ENCODE peak calls at places on chromosomes 3 and 15, in eight cellular contexts. O is fibroblast of lung; C is tibial nerve; Q is left ventricle myocardium inferior; I is breast epithelium; X is CD8-positive, alpha-beta memory T cell; U is endodermal cell; B is transverse colon. K is an unnamed sample.

GRCh38 chr3:3744826-3745225 is 54.4 kb upstream of the LRRN1 start:
- DNase-seq in O (no peak), C (no peak), Q (no peak), I (no peak), X (no peak), U (no peak), B (no peak), K (no peak)

GRCh38 chr3:141373768-141374526 is 5.6 kb downstream of the ZBTB38 start:
- DNase-seq in O (no peak), C (no peak), Q (no peak), I (no peak), X (no peak), U (peak; percentile 83), B (no peak), K (no peak)

GRCh38 chr15:41660235-41661077 is at the start of gene MGA:
- DNase-seq in O (peak; percentile 93), C (peak; percentile 75), Q (peak; percentile 91), I (peak; percentile 83), X (peak; percentile 93), U (peak; percentile 96), B (peak; percentile 94), K (peak; percentile 97)

GRCh38 chr3:164897335-164897734 is 181.0 kb downstream of the SI start:
- DNase-seq in O (no peak), C (no peak), Q (no peak), I (no peak), X (no peak), U (no peak), B (no peak), K (no peak)

GRCh38 chr3:152960684-152961083 is 125.8 kb downstream of the P2RY1 start:
- DNase-seq in O (no peak), C (no peak), Q (no peak), I (no peak), X (no peak), U (no peak), B (no peak), K (no peak)

GRCh38 chr15:70264014-70264492 is 166.3 kb upstream of the TLE3 start:
- DNase-seq in O (no peak), C (no peak), Q (no peak), I (no peak), X (no peak), U (no peak), B (no peak), K (no peak)

GRCh38 chr3:81592101-81592500 is 169.3 kb downstream of the GBE1 start:
- DNase-seq in O (peak; percentile 52), C (no peak), Q (no peak), I (no peak), X (no peak), U (no peak), B (no peak), K (no peak)

GRCh38 chr3:180619723-180620122 is 17.8 kb downstream of the TTC14 start:
- DNase-seq in O (no peak), C (no peak), Q (no peak), I (no peak), X (no peak), U (no peak), B (no peak), K (no peak)

GRCh38 chr3:186930639-186931486 is 537 bp downstream of the ST6GAL1 start:
- DNase-seq in O (peak; percentile 63), C (peak; percentile 15), Q (peak; percentile 75), I (no peak), X (peak; percentile 80), U (peak; percentile 95), B (peak; percentile 75), K (peak; percentile 77)

GRCh38 chr15:83837946-83838571 is 184.1 kb downstream of the ADAMTSL3 start:
- DNase-seq in O (peak; percentile 40), C (no peak), Q (no peak), I (no peak), X (no peak), U (peak; percentile 84), B (no peak), K (peak; percentile 74)

GRCh38 chr3:16372362-16373269 is 107.6 kb downstream of the OXNAD1 start:
- DNase-seq in O (no peak), C (no peak), Q (no peak), I (no peak), X (no peak), U (no peak), B (no peak), K (no peak)

GRCh38 chr3:128322030-128323022 is 144.4 kb downstream of the DNAJB8 start:
- DNase-seq in O (peak; percentile 52), C (no peak), Q (peak; percentile 48), I (peak; percentile 7), X (peak; percentile 70), U (peak; percentile 93), B (peak; percentile 51), K (peak; percentile 53)

GRCh38 chr15:49619226-49619625 is 1.4 kb downstream of the FAM227B start:
- DNase-seq in O (no peak), C (no peak), Q (no peak), I (no peak), X (no peak), U (no peak), B (no peak), K (no peak)

GRCh38 chr15:49622561-49622960 is 1.7 kb downstream of the DTWD1 start:
- DNase-seq in O (no peak), C (no peak), Q (no peak), I (no peak), X (no peak), U (peak; percentile 64), B (no peak), K (no peak)

GRCh38 chr15:49620658-49621326 is at the start of the genes DTWD1 and FAM227B:
- DNase-seq in O (peak; percentile 99), C (peak; percentile 92), Q (peak; percentile 98), I (peak; percentile 95), X (peak; percentile 96), U (peak; percentile 98), B (peak; percentile 98), K (peak; percentile 99)

GRCh38 chr15:49621327-49622210 is 721 bp downstream of the DTWD1 start:
- DNase-seq in O (peak; percentile 27), C (no peak), Q (no peak), I (no peak), X (no peak), U (no peak), B (no peak), K (no peak)

GRCh38 chr15:49620174-49620573 is 444 bp downstream of the FAM227B start:
- DNase-seq in O (peak; percentile 62), C (no peak), Q (no peak), I (no peak), X (no peak), U (no peak), B (peak; percentile 21), K (no peak)
- H3K27ac ChIP-seq in O (peak overlapping the region; percentile 95), C (peak overlapping the region; percentile 93), Q (peak overlapping the region; percentile 95), I (peak overlapping the region; percentile 93), X (peak overlapping the region; percentile 95), U (no peak overlapping the region), B (peak overlapping the region; percentile 96), K (no peak overlapping the region)

DNA sequence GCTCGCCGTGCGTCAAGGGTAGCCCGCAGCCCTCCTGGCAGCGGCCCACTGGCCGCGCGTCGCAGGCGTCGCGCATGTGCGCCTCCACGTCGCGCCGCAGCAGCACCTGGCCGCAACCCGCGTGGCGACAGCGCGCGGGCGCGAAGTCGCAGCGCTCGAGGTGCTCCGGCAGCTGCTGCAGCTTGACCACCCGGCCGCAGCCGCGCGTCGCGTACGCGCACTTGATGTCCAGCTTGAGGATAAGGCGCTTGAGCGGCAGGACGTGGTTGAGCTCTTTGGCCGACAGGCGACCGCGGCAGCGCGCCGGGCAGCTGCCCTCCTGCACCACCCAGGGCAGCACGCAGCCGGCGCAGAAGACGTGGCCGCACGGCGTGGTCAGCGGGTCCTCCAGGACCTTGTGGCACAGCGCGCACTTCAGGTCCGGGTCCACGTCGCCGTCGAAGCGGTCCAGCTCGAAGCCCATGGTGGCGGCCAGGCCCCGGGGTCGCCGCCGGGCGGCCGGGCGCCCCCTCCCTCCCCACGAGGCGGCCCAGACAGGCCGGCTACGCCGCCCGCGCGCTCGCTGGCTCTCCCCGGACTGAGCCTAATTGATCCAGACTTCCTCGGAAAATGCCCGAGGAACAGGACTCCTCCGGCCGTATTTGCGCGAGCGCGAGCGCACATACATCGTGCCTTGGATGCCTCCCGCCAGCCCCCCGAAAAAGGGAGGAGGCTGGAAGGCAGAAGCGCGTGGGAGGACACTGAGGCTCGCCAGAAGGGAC is at the start of gene PDZRN3:
- DNase-seq in O (peak; percentile 75), C (peak; percentile 48), Q (peak; percentile 64), I (peak; percentile 47), X (no peak), U (peak; percentile 88), B (peak; percentile 65), K (peak; percentile 86)
- H3K27ac ChIP-seq in O (peak within 1 kb of the TSS; percentile 72), C (peak within 1 kb of the TSS; percentile 67), Q (peak within 1 kb of the TSS; percentile 96), I (peak within 1 kb of the TSS; percentile 71), X (no peak within 1 kb of the TSS), U (peak within 1 kb of the TSS; percentile 50), B (peak within 1 kb of the TSS; percentile 86), K (peak within 1 kb of the TSS; percentile 90)

DNA sequence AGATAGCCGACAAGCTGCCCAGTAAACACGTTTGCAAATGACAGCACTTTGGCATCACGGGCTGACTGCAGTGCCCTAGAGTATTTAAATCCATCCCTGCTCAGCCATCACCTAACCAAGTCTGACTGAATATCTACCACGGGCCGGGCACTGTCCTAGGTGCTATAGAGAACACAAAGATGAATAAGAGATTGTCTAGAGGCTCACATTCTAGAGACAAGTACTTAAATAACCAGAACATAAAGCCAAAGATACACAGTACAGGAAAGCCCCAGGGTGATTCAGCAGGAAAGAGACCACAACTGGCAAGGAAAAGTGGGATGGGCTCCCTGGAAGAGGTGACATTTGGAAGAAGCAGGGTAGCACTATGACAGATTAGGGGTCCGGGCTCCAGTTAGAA is 103.5 kb downstream of the MYLK start:
- DNase-seq in O (no peak), C (no peak), Q (no peak), I (no peak), X (no peak), U (no peak), B (no peak), K (no peak)
- H3K27ac ChIP-seq in O (no peak overlapping the region), C (no peak overlapping the region), Q (no peak overlapping the region), I (no peak overlapping the region), X (no peak overlapping the region), U (no peak overlapping the region), B (peak overlapping the region; percentile 84), K (no peak overlapping the region)

GRCh38 chr3:123503200-123503599 is 54.3 kb upstream of the ADCY5 start:
- DNase-seq in O (no peak), C (no peak), Q (no peak), I (no peak), X (no peak), U (no peak), B (no peak), K (no peak)

GRCh38 chr3:123511726-123512125 is 62.8 kb upstream of the ADCY5 start:
- DNase-seq in O (no peak), C (no peak), Q (no peak), I (no peak), X (no peak), U (no peak), B (no peak), K (no peak)

GRCh38 chr3:123505820-123506219 is 56.9 kb upstream of the ADCY5 start:
- DNase-seq in O (no peak), C (no peak), Q (no peak), I (no peak), X (no peak), U (no peak), B (no peak), K (no peak)

GRCh38 chr3:123511084-123511483 is 62.2 kb upstream of the ADCY5 start:
- DNase-seq in O (no peak), C (no peak), Q (no peak), I (no peak), X (no peak), U (no peak), B (no peak), K (no peak)

DNA sequence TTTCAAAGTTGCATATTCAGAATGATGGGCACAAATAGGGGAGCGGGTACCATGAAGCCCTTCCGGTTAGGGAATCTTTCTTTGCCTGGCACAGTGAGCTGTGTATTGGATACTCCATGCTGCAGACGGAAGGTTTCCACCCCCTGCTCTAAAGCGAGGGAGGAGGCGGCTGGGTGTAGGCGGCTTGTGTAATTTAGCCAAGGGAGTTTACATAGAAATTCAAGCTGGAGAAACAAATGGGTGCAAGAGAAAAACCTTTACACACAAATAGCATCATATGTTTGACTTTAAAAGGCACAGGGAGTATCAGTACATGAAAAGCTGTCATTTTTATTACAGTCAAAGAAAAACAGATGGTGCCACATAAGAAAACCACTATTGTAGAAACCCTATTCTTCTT is 59.3 kb upstream of the ADCY5 start:
- DNase-seq in O (no peak), C (no peak), Q (no peak), I (no peak), X (no peak), U (no peak), B (no peak), K (no peak)
- H3K27ac ChIP-seq in O (no peak overlapping the region), C (no peak overlapping the region), Q (no peak overlapping the region), I (no peak overlapping the region), X (no peak overlapping the region), U (no peak overlapping the region), B (no peak overlapping the region), K (no peak overlapping the region)